ENCODE peak calls at places on chromosomes 7 and 10, in five cellular contexts. A, C, W, J and R are unnamed samples.

GRCh38 chr10:117222552-117223412 is 18.1 kb upstream of the SLC18A2 start:
- DNase-seq in A (no peak), C (no peak), W (no peak), J (no peak), R (no peak)

GRCh38 chr7:73373741-73374140 is 45.8 kb downstream of the FKBP6 start:
- DNase-seq in A (no peak), C (no peak), W (no peak), J (no peak), R (no peak)

GRCh38 chr10:96645191-96645721 is 58.4 kb upstream of the TM9SF3 start:
- DNase-seq in A (no peak), C (peak), W (no peak), J (no peak), R (peak)

GRCh38 chr10:11678074-11678793 is 63.9 kb upstream of the ECHDC3 start:
- DNase-seq in A (no peak), C (no peak), W (no peak), J (no peak), R (no peak)

GRCh38 chr10:95832216-95833037 is 75.3 kb upstream of the CC2D2B start:
- DNase-seq in A (no peak), C (no peak), W (no peak), J (no peak), R (no peak)

GRCh38 chr7:135525426-135525825 is 15.5 kb upstream of the CNOT4 start:
- DNase-seq in A (no peak), C (no peak), W (no peak), J (no peak), R (no peak)

GRCh38 chr7:157006205-157006747 is 4.2 kb downstream of the MNX1 start:
- DNase-seq in A (no peak), C (no peak), W (no peak), J (no peak), R (peak)

GRCh38 chr7:151945224-151945623 is 11.0 kb upstream of the GALNTL5 start:
- DNase-seq in A (no peak), C (no peak), W (no peak), J (no peak), R (peak)

GRCh38 chr10:266974-267425 is 131.7 kb downstream of the ZMYND11 start:
- DNase-seq in A (no peak), C (peak), W (no peak), J (no peak), R (no peak)

GRCh38 chr10:102316421-102316820 is 71.1 kb downstream of the GBF1 start:
- DNase-seq in A (no peak), C (no peak), W (no peak), J (no peak), R (no peak)

GRCh38 chr7:144035385-144035784 is 13.4 kb upstream of the OR2A5 start:
- DNase-seq in A (no peak), C (no peak), W (no peak), J (no peak), R (no peak)

GRCh38 chr7:96344236-96344635 is 22.3 kb upstream of the SLC25A13 start:
- DNase-seq in A (no peak), C (no peak), W (no peak), J (no peak), R (no peak)

GRCh38 chr10:27805215-27805614 is 59.6 kb upstream of the MKX start:
- DNase-seq in A (no peak), C (no peak), W (no peak), J (no peak), R (no peak)

GRCh38 chr7:101743995-101744360 is 73.4 kb upstream of the CUX1 start:
- DNase-seq in A (no peak), C (no peak), W (no peak), J (no peak), R (no peak)

GRCh38 chr10:119079572-119080520 is 771 bp downstream of the EIF3A start:
- DNase-seq in A (peak), C (peak), W (peak), J (peak), R (peak)

GRCh38 chr10:68231106-68231901 is 609 bp downstream of the ATOH7 start:
- DNase-seq in A (no peak), C (peak), W (peak), J (peak), R (peak)

GRCh38 chr10:114288424-114289095 is 49.5 kb downstream of the VWA2 start:
- DNase-seq in A (no peak), C (no peak), W (no peak), J (no peak), R (no peak)

GRCh38 chr7:142795339-142795863 is 24.6 kb downstream of the PRSS2 start:
- DNase-seq in A (no peak), C (no peak), W (peak), J (no peak), R (peak)

GRCh38 chr7:121107923-121108498 is 119.5 kb downstream of the CPED1 start:
- DNase-seq in A (no peak), C (peak), W (peak), J (no peak), R (no peak)

GRCh38 chr7:141600139-141600538 is 48.9 kb downstream of the AGK start:
- DNase-seq in A (no peak), C (no peak), W (no peak), J (no peak), R (no peak)

GRCh38 chr10:6674282-6674681 is 94.2 kb upstream of the PRKCQ start:
- DNase-seq in A (no peak), C (no peak), W (no peak), J (no peak), R (no peak)

GRCh38 chr10:62637249-62638061 is 167.1 kb upstream of the ADO start:
- DNase-seq in A (no peak), C (peak), W (peak), J (peak), R (no peak)

GRCh38 chr7:44713141-44713540 is 35.5 kb upstream of the ZMIZ2 start:
- DNase-seq in A (no peak), C (no peak), W (no peak), J (no peak), R (no peak)

GRCh38 chr10:113362645-113363091 is 190.2 kb upstream of the HABP2 start:
- DNase-seq in A (no peak), C (no peak), W (no peak), J (peak), R (peak)

GRCh38 chr7:43522406-43523156 is 60.3 kb upstream of the STK17A start:
- DNase-seq in A (no peak), C (peak), W (no peak), J (no peak), R (no peak)

GRCh38 chr7:142883145-142883544 is 2.4 kb downstream of the TRPV6 start:
- DNase-seq in A (no peak), C (no peak), W (no peak), J (no peak), R (no peak)

GRCh38 chr7:1348096-1348835 is 111.0 kb downstream of the MICALL2 start:
- DNase-seq in A (no peak), C (no peak), W (no peak), J (no peak), R (no peak)

GRCh38 chr10:47253030-47253637 is 46.9 kb upstream of the GDF10 start:
- DNase-seq in A (no peak), C (no peak), W (no peak), J (no peak), R (no peak)

GRCh38 chr7:107394831-107395230 is 75.0 kb upstream of the GPR22 start:
- DNase-seq in A (no peak), C (peak), W (no peak), J (no peak), R (no peak)

GRCh38 chr7:37234928-37235327 is 213.7 kb downstream of the ELMO1 start:
- DNase-seq in A (no peak), C (no peak), W (peak), J (no peak), R (no peak)

GRCh38 chr10:1762066-1762465 is 24.7 kb upstream of the ADARB2 start:
- DNase-seq in A (no peak), C (no peak), W (no peak), J (no peak), R (no peak)

GRCh38 chr10:83190614-83191013 is 948.7 kb upstream of the GHITM start:
- DNase-seq in A (no peak), C (no peak), W (no peak), J (no peak), R (no peak)

GRCh38 chr7:54546081-54546985 is 4.2 kb downstream of the VSTM2A start:
- DNase-seq in A (no peak), C (no peak), W (peak), J (no peak), R (no peak)

GRCh38 chr7:69825031-69825681 is 226.9 kb downstream of the AUTS2 start:
- DNase-seq in A (no peak), C (no peak), W (no peak), J (no peak), R (no peak)
- TF ChIP-seq CTCF in A (no peak), C (no peak), W (no peak), J (no peak), R (no peak)

GRCh38 chr10:127577376-127577775 is 28.3 kb downstream of the NPS start:
- DNase-seq in A (no peak), C (peak), W (no peak), J (no peak), R (no peak)

GRCh38 chr10:127580822-127581221 is 31.7 kb downstream of the NPS start:
- DNase-seq in A (no peak), C (no peak), W (no peak), J (no peak), R (no peak)

GRCh38 chr10:127577878-127578627 is 28.9 kb downstream of the NPS start:
- DNase-seq in A (no peak), C (no peak), W (no peak), J (no peak), R (no peak)

GRCh38 chr10:127578628-127579305 is 29.7 kb downstream of the NPS start:
- DNase-seq in A (no peak), C (no peak), W (no peak), J (no peak), R (no peak)

GRCh38 chr10:127579640-127580039 is 30.5 kb downstream of the NPS start:
- DNase-seq in A (no peak), C (no peak), W (no peak), J (no peak), R (no peak)
- TF ChIP-seq CTCF in A (no peak), C (no peak), W (no peak), J (no peak), R (no peak)

GRCh38 chr7:150820578-150821198 is 20.1 kb downstream of the TMEM176A start:
- DNase-seq in A (no peak), C (no peak), W (no peak), J (no peak), R (no peak)
- TF ChIP-seq CTCF in A (no peak), C (no peak), W (no peak), J (no peak), R (no peak)

GRCh38 chr10:100786591-100786990 is 41.2 kb downstream of the PAX2 start:
- DNase-seq in A (no peak), C (no peak), W (no peak), J (no peak), R (no peak)

GRCh38 chr10:100790761-100791208 is 45.4 kb downstream of the PAX2 start:
- DNase-seq in A (no peak), C (no peak), W (no peak), J (no peak), R (no peak)

GRCh38 chr10:100784126-100784525 is 38.7 kb downstream of the PAX2 start:
- DNase-seq in A (no peak), C (no peak), W (no peak), J (no peak), R (no peak)

GRCh38 chr10:100791254-100792058 is 46.1 kb downstream of the PAX2 start:
- DNase-seq in A (no peak), C (no peak), W (no peak), J (no peak), R (no peak)

DNA sequence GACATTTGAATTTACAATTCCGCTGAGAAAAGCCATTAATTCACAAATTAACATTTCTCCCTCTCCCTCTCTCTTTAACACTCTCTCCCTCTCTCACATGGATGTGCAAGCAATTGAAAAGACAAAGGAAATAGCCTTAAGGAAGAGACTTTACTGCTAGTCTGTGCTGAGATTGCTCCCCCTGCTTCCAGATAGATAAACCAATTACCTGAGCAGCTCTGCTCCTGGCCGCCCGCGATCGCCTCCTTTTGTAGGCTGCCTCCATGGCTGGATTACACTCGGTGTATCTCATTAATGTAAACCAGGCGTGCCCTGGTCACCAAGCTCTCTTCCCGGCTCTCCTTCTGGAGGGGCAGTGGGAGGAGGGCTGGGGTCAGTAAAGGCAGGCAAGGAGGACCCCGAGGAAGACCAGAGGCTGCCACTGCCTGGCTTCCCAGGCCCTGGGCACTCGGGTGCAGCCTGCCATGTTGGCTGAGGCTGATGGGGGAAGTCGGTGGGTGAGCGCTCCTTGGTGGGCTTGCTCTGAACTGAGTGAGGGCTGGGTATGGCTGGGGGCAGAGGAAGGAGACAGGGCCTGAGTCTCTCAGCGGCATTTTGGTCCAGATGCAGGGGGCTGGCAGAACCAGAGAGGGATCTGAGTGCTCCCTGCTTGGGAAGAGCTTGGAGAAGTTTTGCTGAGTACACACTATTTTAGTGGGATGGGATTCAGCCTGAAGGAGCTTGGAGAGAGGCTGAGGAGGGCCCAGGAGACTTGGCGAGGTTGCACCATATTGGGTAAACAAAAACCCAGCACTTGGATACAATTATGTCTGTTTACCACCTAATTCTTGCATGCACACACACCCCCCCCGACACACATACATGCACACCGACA is 42.9 kb downstream of the PAX2 start:
- DNase-seq in A (no peak), C (no peak), W (no peak), J (no peak), R (no peak)
- TF ChIP-seq CTCF in A (no peak), C (no peak), W (no peak), J (no peak), R (no peak)

DNA sequence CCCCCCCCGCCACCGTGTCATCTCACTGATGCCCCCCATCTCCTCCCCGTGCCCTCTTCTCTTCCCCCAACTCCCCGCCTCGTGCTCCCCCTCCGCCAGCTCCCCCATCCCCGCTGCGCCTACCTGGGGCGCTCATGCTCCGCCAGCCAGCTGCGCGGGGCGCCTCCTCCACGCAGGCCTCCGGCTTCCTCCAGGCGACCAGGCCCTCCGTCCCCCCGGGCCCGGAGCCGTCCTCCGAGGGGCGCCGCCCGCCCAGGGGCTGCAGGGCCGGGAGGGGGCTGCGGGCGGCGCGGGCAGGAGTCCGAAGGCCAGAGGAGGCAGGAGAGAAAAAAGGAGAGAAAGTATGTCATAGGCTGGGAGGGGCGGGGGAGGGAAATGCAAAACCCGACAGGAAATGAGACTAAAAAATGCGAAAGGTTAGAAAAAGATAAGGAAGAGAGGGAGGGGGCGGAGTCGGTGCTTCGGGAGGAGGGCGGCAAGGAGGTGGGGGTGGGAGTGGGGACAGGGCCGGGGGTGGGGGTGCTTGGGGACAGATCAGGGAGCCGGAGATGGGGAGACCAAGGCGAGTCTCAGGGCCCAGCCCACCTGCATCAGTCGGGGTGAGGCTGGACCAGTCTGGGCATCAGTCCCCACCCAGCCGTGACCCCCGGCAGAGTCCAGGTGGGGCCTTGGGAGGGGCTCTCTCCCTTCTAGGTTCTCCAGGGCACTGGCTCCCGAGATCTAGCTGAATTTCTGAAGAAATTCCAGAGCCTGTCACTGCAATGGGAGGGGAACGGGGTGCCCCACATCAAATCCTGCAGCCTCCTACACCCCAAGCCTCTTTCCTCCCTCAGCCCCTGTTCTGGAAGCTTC is at the start of gene CARD11:
- DNase-seq in A (no peak), C (no peak), W (peak), J (no peak), R (peak)
- TF ChIP-seq CTCF in A (no peak), C (no peak), W (no peak), J (no peak), R (no peak)

DNA sequence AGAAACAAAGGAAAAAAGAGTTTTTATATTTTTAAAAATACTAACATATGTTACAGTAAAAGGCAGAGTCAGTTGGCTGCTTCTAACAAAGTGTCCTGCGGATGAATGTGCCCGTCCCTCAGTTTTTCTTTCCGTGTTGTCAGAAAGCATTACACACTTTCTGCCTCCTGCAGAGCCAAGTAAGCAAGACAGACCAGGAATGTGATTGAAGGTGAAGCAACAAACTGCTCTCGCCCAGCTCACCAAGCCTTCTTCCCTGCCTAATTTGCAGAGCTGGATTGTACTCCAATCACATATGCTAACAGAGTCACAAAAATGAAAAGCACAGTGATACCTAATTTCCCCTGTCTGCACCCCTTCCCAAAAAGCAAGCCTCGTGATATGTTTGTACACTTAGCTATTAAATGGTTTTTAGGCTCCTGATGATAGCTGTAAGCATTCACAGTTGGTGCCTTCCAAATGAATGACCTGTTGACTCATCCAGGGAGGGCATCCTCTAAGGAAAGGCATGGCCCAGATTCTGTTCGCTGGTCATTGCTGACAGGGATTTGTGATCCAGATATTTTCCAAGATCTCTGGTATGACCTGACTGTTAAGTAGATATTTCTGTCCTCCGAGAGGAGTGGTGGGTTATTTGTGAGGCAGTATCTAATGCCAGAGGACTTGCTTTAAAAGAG is 187.3 kb upstream of the PLXDC2 start:
- DNase-seq in A (no peak), C (no peak), W (no peak), J (no peak), R (no peak)
- TF ChIP-seq CTCF in A (no peak), C (no peak), W (no peak), J (no peak), R (no peak)

GRCh38 chr7:34058791-34059550 is 153.6 kb downstream of the BMPER start:
- DNase-seq in A (no peak), C (no peak), W (no peak), J (no peak), R (no peak)
- TF ChIP-seq CTCF in A (no peak), C (no peak), W (no peak), J (no peak), R (no peak)

GRCh38 chr10:70858759-70859158 is 29.6 kb downstream of the PCBD1 start:
- DNase-seq in A (no peak), C (no peak), W (no peak), J (no peak), R (no peak)

GRCh38 chr10:70864940-70865339 is 23.4 kb downstream of the PCBD1 start:
- DNase-seq in A (no peak), C (no peak), W (no peak), J (no peak), R (no peak)

GRCh38 chr10:70866424-70866823 is 21.9 kb downstream of the PCBD1 start:
- DNase-seq in A (no peak), C (no peak), W (peak), J (no peak), R (peak)

DNA sequence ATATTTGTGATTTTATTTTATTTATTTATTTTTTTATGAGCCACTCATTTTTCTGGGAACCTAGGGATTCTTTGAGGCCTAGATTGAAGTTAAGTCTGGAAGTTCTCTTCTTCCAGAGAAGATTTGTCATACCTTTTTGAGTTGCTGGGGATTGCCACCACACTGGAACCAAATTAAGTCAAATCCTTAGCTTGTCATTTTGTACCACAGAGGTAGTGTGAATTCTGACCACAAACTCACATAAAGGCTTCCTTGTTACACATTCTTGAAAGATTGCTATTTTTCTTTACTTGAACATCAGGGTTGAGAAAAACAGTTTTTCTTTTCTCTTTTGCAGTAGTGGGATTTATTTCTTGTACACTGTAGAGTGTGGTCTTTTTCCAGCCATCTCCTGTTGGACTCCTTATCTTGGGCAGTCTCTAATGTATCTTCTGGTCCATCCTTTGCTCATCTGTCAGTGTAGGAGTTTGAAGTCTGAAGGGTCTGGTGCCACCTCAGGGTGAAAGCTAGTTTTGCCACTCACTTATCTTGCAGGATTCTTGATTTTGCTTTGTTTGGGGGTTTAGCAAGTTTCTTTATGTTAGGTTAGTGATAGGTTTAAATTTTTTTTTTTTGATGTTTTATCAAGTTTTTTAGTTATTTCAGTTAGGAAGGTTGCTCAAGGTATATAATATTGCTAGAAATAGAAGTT is 24.8 kb downstream of the PCBD1 start:
- DNase-seq in A (no peak), C (no peak), W (no peak), J (no peak), R (no peak)
- TF ChIP-seq CTCF in A (no peak), C (no peak), W (no peak), J (no peak), R (no peak)